ENCODE peak calls at places on chromosome 11, in seven cellular contexts. C, M, Y, N, S, F and V are unnamed samples.

GRCh38 chr11:60946601-60947265 is 5.2 kb downstream of the SLC15A3 start:
- DNase-seq in M (no peak), Y (no peak), N (no peak), F (no peak), C (no peak), S (no peak), V (no peak)

GRCh38 chr11:8032576-8033311 is 45.6 kb downstream of the EIF3F start:
- DNase-seq in Y (no peak), M (no peak), F (no peak), C (no peak), S (no peak), N (no peak), V (no peak)

GRCh38 chr11:66823700-66824099 is 19.5 kb upstream of the RCE1 start:
- DNase-seq in C (no peak), F (no peak), S (no peak), Y (no peak), N (no peak), M (no peak), V (no peak)

GRCh38 chr11:67470337-67471002 is 1.4 kb upstream of the TMEM134 start:
- DNase-seq in C (no peak), Y (no peak), F (no peak), N (no peak), M (no peak), S (no peak), V (no peak)

GRCh38 chr11:79702303-79702702 is 261.5 kb upstream of the TENM4 start:
- DNase-seq in C (no peak), M (no peak), Y (no peak), S (no peak), N (no peak), F (no peak), V (no peak)

GRCh38 chr11:110314366-110315095 is 18.1 kb upstream of the RDX start:
- DNase-seq in N (no peak), F (no peak), Y (no peak), C (no peak), M (no peak), S (no peak), V (no peak)

GRCh38 chr11:123191939-123192338 is 3.1 kb downstream of the CLMP start:
- DNase-seq in F (no peak), M (no peak), S (no peak), Y (no peak), C (no peak), N (no peak), V (no peak)

GRCh38 chr11:123479048-123479837 is 49.2 kb downstream of the GRAMD1B start:
- DNase-seq in N (no peak), Y (no peak), C (no peak), S (no peak), F (no peak), M (no peak), V (no peak)

GRCh38 chr11:105220175-105220574 is 80.6 kb upstream of the CARD18 start:
- DNase-seq in M (no peak), C (peak), N (no peak), F (no peak), Y (no peak), S (no peak), V (no peak)

GRCh38 chr11:33449798-33450197 is 192.6 kb downstream of the HIPK3 start:
- DNase-seq in M (no peak), S (peak), N (no peak), Y (no peak), F (no peak), C (peak), V (no peak)

GRCh38 chr11:10934293-10934850 is 76.5 kb upstream of the ZBED5 start:
- DNase-seq in Y (peak), S (no peak), M (no peak), C (no peak), N (no peak), F (peak), V (peak)

GRCh38 chr11:69449320-69450063 is 32.0 kb upstream of the LINC01488 start:
- DNase-seq in N (peak), Y (no peak), S (peak), F (no peak), M (peak), C (peak), V (no peak)

GRCh38 chr11:86135319-86135714 is 66.4 kb upstream of the PICALM start:
- DNase-seq in F (no peak), M (no peak), N (no peak), S (no peak), C (no peak), Y (no peak), V (no peak)

GRCh38 chr11:123454060-123454651 is 24.1 kb downstream of the GRAMD1B start:
- DNase-seq in F (peak), C (peak), S (peak), N (no peak), Y (no peak), M (no peak), V (no peak)

GRCh38 chr11:107953506-107953905 is 25.3 kb downstream of the RAB39A start:
- DNase-seq in N (no peak), F (no peak), Y (no peak), S (no peak), C (no peak), M (no peak), V (no peak)

GRCh38 chr11:134501406-134502152 is 89.5 kb upstream of the B3GAT1 start:
- DNase-seq in Y (no peak), F (no peak), N (no peak), C (no peak), S (no peak), M (peak), V (no peak)

GRCh38 chr11:67120881-67121710 is 2.0 kb downstream of the KDM2A start:
- DNase-seq in C (peak), Y (no peak), M (no peak), N (no peak), F (peak), S (peak), V (no peak)

GRCh38 chr11:65491614-65492386 is 7.0 kb upstream of the MALAT1 start:
- DNase-seq in Y (peak), C (peak), M (peak), F (peak), S (peak), N (peak), V (peak)

GRCh38 chr11:130802567-130802966 is 113.7 kb downstream of the SNX19 start:
- DNase-seq in F (no peak), C (no peak), S (no peak), Y (no peak), N (no peak), M (no peak), V (no peak)

GRCh38 chr11:57380975-57381374 is at the start of gene PRG3:
- DNase-seq in S (no peak), N (no peak), C (no peak), Y (no peak), M (no peak), F (no peak), V (no peak)

GRCh38 chr11:27209562-27210005 is 153.4 kb downstream of the CCDC34 start:
- DNase-seq in S (peak), C (peak), Y (no peak), N (peak), M (no peak), F (peak), V (no peak)

GRCh38 chr11:34476853-34477252 is 36.7 kb downstream of the ELF5 start:
- DNase-seq in S (no peak), Y (no peak), N (no peak), M (no peak), F (peak), C (no peak), V (no peak)

GRCh38 chr11:118914178-118914918 is 11.4 kb downstream of the BCL9L start:
- DNase-seq in Y (peak), C (no peak), S (no peak), F (no peak), N (no peak), M (peak), V (no peak)

GRCh38 chr11:92286718-92287117 is 62.1 kb downstream of the FAT3 start:
- DNase-seq in M (no peak), Y (no peak), F (peak), C (no peak), S (no peak), N (no peak), V (no peak)
- TF ChIP-seq CTCF in M (no peak), Y (no peak), F (no peak), C (no peak), S (no peak), N (no peak), V (no peak)

DNA sequence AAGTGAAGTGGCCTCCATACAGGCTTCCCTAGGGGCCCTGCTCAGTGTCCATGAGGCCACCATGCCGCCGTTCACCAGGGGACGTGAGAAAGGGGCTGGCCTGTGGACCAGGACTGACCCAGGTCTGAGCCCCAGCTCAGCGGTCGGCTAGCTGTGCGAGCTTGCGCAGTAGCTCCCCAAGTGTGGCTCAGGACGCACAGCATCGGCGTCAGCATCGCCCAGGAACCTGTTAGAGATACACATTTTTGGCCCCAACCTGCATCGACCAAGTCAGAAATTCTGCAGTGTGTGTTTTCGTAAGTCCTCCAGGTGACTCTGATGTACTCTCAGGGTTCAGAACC is 429 bp downstream of the TP53AIP1 start:
- DNase-seq in C (no peak), S (no peak), Y (no peak), F (no peak), M (no peak), N (no peak), V (no peak)
- H3K4me3 ChIP-seq in C (no peak), S (no peak), Y (no peak), F (no peak), M (no peak), N (no peak), V (no peak)

GRCh38 chr11:73783483-73784020 is 4.1 kb upstream of the MRPL48 start:
- DNase-seq in N (no peak), S (no peak), M (no peak), Y (no peak), F (no peak), C (no peak), V (no peak)

GRCh38 chr11:73787051-73787642 is 527 bp upstream of the MRPL48 start:
- DNase-seq in C (no peak), S (no peak), N (no peak), Y (no peak), M (no peak), F (peak), V (no peak)

GRCh38 chr11:73784734-73785133 is 2.9 kb upstream of the MRPL48 start:
- DNase-seq in N (no peak), M (no peak), S (no peak), C (no peak), Y (no peak), F (no peak), V (no peak)

GRCh38 chr11:73784080-73784634 is 3.5 kb upstream of the MRPL48 start:
- DNase-seq in C (no peak), M (no peak), Y (no peak), N (no peak), F (peak), S (no peak), V (no peak)

GRCh38 chr11:73787643-73788537 is at the start of gene MRPL48:
- DNase-seq in S (peak), C (peak), N (peak), F (peak), Y (peak), M (peak), V (peak)
- TF ChIP-seq CTCF in S (no peak), C (no peak), N (no peak), F (no peak), Y (no peak), M (no peak), V (no peak)

GRCh38 chr11:103703954-103704353 is 332.5 kb upstream of the DDI1 start:
- DNase-seq in M (no peak), S (no peak), C (no peak), Y (no peak), N (no peak), F (no peak), V (no peak)

GRCh38 chr11:103714246-103714645 is 322.2 kb upstream of the DDI1 start:
- DNase-seq in C (peak), F (peak), N (no peak), M (no peak), Y (no peak), S (no peak), V (no peak)

GRCh38 chr11:103703437-103703836 is 333.0 kb upstream of the DDI1 start:
- DNase-seq in S (no peak), F (no peak), N (no peak), M (no peak), C (no peak), Y (no peak), V (no peak)

GRCh38 chr11:103709366-103709765 is 327.1 kb upstream of the DDI1 start:
- DNase-seq in S (no peak), F (no peak), N (no peak), M (no peak), C (no peak), Y (no peak), V (no peak)
- H3K4me3 ChIP-seq in S (no peak), F (no peak), N (no peak), M (no peak), C (no peak), Y (no peak), V (no peak)

DNA sequence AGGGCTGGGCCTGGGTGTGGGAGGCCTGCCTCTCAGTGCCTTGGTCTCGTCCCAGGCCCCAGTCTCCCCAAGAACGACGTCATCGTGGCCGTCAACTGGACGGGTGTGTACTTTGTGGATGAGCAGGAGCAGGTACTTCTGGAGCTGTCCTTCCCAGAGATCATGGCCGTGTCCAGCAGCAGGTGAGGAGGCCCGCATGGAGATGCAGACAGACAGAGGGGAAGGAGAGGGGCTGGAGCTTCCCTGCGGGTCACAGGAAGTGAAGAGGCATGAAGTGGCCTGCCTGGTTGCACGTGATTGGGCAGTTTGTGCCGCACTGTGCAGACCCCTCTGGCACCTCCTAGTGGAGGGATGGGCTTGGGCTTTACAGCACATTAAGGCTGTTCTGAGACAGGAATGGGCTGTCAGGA is 70.4 kb downstream of the MYO7A start:
- DNase-seq in Y (peak), C (peak), S (no peak), N (no peak), M (peak), F (peak), V (no peak)
- TF ChIP-seq CTCF in Y (no peak), C (peak), S (peak), N (no peak), M (no peak), F (peak), V (peak)

GRCh38 chr11:92411431-92411830 is 186.8 kb downstream of the FAT3 start:
- DNase-seq in F (no peak), Y (no peak), M (no peak), S (no peak), N (no peak), C (no peak), V (no peak)

GRCh38 chr11:92406472-92406871 is 181.9 kb downstream of the FAT3 start:
- DNase-seq in F (peak), M (no peak), S (no peak), C (no peak), Y (no peak), N (no peak), V (no peak)

GRCh38 chr11:92413757-92414513 is 189.3 kb downstream of the FAT3 start:
- DNase-seq in C (no peak), S (no peak), Y (no peak), N (no peak), F (no peak), M (no peak), V (no peak)

GRCh38 chr11:92409347-92409746 is 184.7 kb downstream of the FAT3 start:
- DNase-seq in C (no peak), N (no peak), F (no peak), M (no peak), Y (no peak), S (no peak), V (no peak)

DNA sequence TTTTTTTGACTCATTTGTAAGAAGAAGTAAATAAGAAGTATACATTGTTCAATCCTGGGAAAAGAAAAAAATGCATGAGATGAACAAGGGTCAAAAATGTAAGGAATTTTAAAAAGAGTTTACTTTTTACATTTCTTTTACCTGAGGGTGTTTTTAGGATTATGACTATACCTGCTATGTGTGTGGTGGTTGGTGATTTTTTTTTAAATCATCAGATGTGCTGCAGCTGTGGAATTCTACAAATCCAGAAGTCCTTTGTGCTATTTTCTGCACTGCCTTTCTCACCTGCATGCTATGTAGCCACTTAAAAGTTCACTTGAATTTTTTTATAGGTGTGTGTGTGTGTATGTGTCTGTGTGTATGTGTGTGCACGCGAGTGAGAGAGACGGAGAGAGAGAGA is 185.3 kb downstream of the FAT3 start:
- DNase-seq in N (no peak), Y (no peak), F (no peak), C (no peak), S (no peak), M (no peak), V (no peak)
- H3K4me3 ChIP-seq in N (no peak), Y (no peak), F (no peak), C (no peak), S (no peak), M (no peak), V (no peak)

DNA sequence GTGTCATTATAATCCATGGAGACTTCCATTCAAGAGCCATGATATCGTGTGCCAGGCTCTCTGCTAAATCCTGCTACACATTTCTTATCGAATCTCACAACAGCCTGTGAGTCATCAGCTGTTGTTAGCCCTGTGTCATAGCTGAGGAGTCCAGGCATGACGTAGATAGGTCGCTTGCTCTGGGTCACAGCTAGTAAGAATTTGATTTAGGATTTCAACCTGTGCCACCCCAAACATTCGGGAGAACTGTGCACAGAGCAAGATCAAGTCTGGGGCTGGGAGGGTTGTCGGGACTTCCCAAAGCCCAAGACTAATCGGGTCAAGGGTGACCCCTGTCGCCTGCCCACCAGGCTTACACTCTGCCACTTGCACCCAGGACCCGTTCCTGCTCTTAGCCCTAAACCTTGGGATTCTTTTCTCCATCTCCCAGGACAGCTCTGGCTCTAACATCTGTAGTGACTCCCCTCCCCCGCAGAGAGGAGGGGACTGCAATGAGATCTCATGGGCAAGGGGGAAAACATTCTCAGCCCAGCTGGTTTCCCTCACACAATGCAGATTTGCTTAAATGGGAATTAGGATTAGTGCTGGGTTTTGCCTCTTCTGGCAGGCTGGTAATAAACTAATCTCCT is 34.3 kb downstream of the TSPAN18 start:
- DNase-seq in M (no peak), C (peak), Y (no peak), F (peak), N (no peak), S (peak), V (no peak)
- TF ChIP-seq CTCF in M (no peak), C (no peak), Y (no peak), F (no peak), N (peak), S (no peak), V (no peak)

DNA sequence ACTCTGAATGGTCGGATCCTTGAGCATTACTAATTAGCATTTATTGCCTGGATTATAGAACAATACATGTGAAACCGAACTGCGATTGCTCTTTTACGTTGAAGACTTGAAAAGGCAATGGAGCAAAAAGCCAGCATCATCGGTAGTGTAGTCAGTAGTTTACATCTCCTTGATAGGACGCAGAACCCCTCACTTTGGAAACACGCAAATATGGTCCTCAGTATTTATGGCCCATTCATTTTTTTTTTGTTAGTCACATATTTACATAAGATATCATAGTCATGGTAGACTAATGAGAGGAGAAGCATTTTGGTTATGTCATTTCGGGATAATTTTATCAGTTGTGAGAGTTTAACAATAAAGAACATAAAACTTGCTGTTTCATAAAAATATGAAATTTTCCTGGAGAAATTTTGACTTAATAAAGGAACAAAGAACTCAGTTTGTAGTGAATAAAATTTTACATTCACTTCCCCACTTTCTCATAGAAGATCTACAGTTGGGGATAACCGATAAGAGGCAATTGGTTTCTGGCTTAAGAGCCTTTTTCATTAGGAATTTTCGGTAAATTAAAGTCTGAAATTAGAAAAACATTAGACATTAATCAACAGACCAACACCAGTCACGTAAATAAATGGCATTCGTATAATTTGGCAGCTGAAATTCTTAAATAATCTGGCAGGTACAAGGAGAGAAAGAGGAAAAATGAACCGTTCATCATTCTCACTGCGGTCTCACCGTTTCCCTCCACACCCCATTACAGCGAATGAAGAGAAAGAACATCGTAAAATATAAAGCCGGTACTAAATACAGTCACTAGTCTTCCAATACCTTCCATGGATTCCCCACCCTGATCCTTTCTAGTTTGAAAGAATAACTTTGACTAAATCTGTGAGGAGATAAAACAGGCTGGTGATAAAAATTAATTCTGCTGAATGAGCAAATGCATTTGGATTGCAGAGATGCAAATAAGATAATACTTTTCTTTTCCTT is 19.8 kb downstream of the BLID start:
- DNase-seq in M (no peak), Y (no peak), C (peak), N (no peak), F (no peak), S (peak), V (no peak)
- H3K4me3 ChIP-seq in M (no peak), Y (no peak), C (peak), N (no peak), F (no peak), S (peak), V (no peak)

GRCh38 chr11:44037658-44037998 is 10.2 kb upstream of the ACCSL start:
- DNase-seq in N (no peak), S (no peak), C (no peak), F (no peak), M (no peak), Y (no peak), V (no peak)
- TF ChIP-seq CTCF in N (no peak), S (no peak), C (no peak), F (no peak), M (no peak), Y (no peak), V (no peak)